ENCODE peak calls at places on chromosome 4, in four cellular contexts. U is activated CD4-positive, alpha-beta memory T cell treated with anti-CD3 and anti-CD28 coated beads for 36 hours; M is OCI-M1; D is lung. E is an unnamed sample.

GRCh38 chr4:118033148-118034060 is 882 bp upstream of the NDST3 start:
- DNase-seq in U (no peak), M (peak; percentile 36), D (peak; percentile 33), E (peak; percentile 31)

GRCh38 chr4:180951312-180951711 is 1291.9 kb upstream of the TENM3 start:
- DNase-seq in U (no peak), M (no peak), D (no peak), E (no peak)

GRCh38 chr4:78032446-78032845 is 24.7 kb upstream of the FRAS1 start:
- DNase-seq in U (no peak), M (no peak), D (no peak), E (no peak)

GRCh38 chr4:182307746-182308145 is 64.5 kb downstream of the TENM3 start:
- DNase-seq in U (no peak), M (no peak), D (peak; percentile 54), E (no peak)

GRCh38 chr4:2266821-2267220 is 4.9 kb upstream of the MXD4 start:
- DNase-seq in U (no peak), M (no peak), D (no peak), E (no peak)

GRCh38 chr4:136861081-136861480 is 671.2 kb downstream of the PCDH18 start:
- DNase-seq in U (no peak), M (no peak), D (no peak), E (no peak)

GRCh38 chr4:5365071-5366008 is 314.1 kb downstream of the STK32B start:
- DNase-seq in U (no peak), M (no peak), D (peak; percentile 36), E (no peak)

GRCh38 chr4:67087897-67088296 is 457.4 kb downstream of the CENPC start:
- DNase-seq in U (peak; percentile 52), M (peak; percentile 81), D (no peak), E (peak; percentile 12)

GRCh38 chr4:113232194-113232593 is 182.7 kb downstream of the ANK2 start:
- DNase-seq in U (no peak), M (no peak), D (no peak), E (no peak)

GRCh38 chr4:181301735-181302380 is 941.3 kb upstream of the TENM3 start:
- DNase-seq in U (peak; percentile 30), M (peak; percentile 80), D (no peak), E (peak; percentile 48)

GRCh38 chr4:185384877-185385465 is 10.8 kb downstream of the LRP2BP start:
- DNase-seq in U (no peak), M (peak; percentile 89), D (no peak), E (no peak)

GRCh38 chr4:60562353-60562752 is 637.8 kb upstream of the ADGRL3 start:
- DNase-seq in U (no peak), M (peak; percentile 66), D (no peak), E (no peak)

GRCh38 chr4:122963222-122963621 is 40.8 kb upstream of the NUDT6 start:
- DNase-seq in U (no peak), M (no peak), D (no peak), E (peak; percentile 62)

GRCh38 chr4:83150563-83151330 is 36.2 kb upstream of the PLAC8 start:
- DNase-seq in U (no peak), M (no peak), D (no peak), E (no peak)

E was measured in HL-60.